ENCODE peak calls at places on chromosomes 6 and 20, in seven cellular contexts. M is uterus, K is PC-3, Q is mammary epithelial cell, N is lower lobe of right lung, I is Peyer's patch, Y is cardiac muscle cell. C is an unnamed sample. For H3K4me1, the result is how much of the 10 kb centered on the place peaks cover.

GRCh38 chr6:126123226-126123625 is 136.9 kb downstream of the TRMT11 start:
- DNase-seq in M (no peak), K (no peak), Q (no peak), N (no peak), I (no peak), Y (peak), C (no peak)

GRCh38 chr6:91340998-91341397 is 754.1 kb upstream of the MAP3K7 start:
- DNase-seq in M (no peak), K (no peak), Q (no peak), N (no peak), I (no peak), Y (no peak), C (no peak)

GRCh38 chr20:57048027-57048869 is 218.2 kb downstream of the BMP7 start:
- DNase-seq in M (no peak), K (peak), Q (peak), N (no peak), I (peak), Y (peak), C (peak)

GRCh38 chr6:156795825-156796224 is 18.6 kb downstream of the ARID1B start:
- DNase-seq in M (no peak), K (no peak), Q (peak), N (no peak), I (no peak), Y (no peak), C (no peak)

GRCh38 chr6:89081423-89082322 is 1.1 kb downstream of the PNRC1 start:
- DNase-seq in M (peak), K (peak), Q (peak), N (peak), I (peak), Y (peak), C (peak)

GRCh38 chr6:151052021-151052646 is 186.6 kb downstream of the MTHFD1L start:
- DNase-seq in M (no peak), K (peak), Q (peak), N (no peak), I (no peak), Y (no peak), C (no peak)

GRCh38 chr20:39861381-39861780 is 827.7 kb downstream of the MAFB start:
- DNase-seq in M (no peak), K (no peak), Q (no peak), N (no peak), I (no peak), Y (no peak), C (no peak)

GRCh38 chr20:57330998-57331397 is 1.4 kb downstream of the SPO11 start:
- DNase-seq in M (no peak), K (no peak), Q (no peak), N (no peak), I (no peak), Y (peak), C (peak)

GRCh38 chr6:170040115-170040500 is 250.8 kb downstream of the DLL1 start:
- DNase-seq in M (peak), K (no peak), Q (no peak), N (no peak), I (peak), Y (no peak), C (no peak)

GRCh38 chr6:125853168-125853567 is 62.4 kb downstream of the NCOA7 start:
- DNase-seq in M (no peak), K (no peak), Q (no peak), N (no peak), I (no peak), Y (no peak), C (no peak)

GRCh38 chr20:53085720-53086119 is 113.6 kb downstream of the TSHZ2 start:
- DNase-seq in M (no peak), K (no peak), Q (no peak), N (no peak), I (no peak), Y (no peak), C (no peak)

GRCh38 chr6:169926617-169927417 is 175.4 kb downstream of the ERMARD start:
- DNase-seq in M (no peak), K (no peak), Q (no peak), N (no peak), I (peak), Y (no peak), C (no peak)

GRCh38 chr6:26202201-26202611 is 115.0 kb downstream of the HFE start:
- DNase-seq in M (no peak), K (no peak), Q (no peak), N (no peak), I (no peak), Y (no peak), C (no peak)
- H3K4me1 ChIP-seq in M (under half), K (under half), Q (under half), N (under half), I (under half), Y (under half), C (under half)

DNA sequence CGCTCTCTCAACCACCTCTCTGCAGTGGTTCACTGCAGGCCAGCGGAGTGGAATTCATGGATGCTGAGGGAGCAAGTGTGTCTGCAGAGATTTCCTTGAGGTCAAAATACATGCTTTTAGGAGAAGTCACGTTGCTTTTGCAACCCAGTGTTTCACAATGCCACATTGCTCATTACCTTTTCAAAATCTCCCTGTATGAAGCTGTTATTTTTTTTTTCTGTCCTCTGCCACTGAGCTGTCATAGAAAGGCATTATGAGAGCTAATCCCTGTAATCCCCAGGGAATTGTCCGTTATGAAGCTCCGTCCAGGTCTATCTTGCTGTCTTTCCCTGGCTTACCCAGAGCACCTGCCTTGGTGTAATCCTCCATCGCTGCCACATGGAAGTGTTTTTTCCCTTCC is 60.5 kb upstream of the SLC22A23 start:
- DNase-seq in M (no peak), K (peak), Q (peak), N (no peak), I (no peak), Y (peak), C (no peak)
- TF ChIP-seq CTCF in M (no peak), K (no peak), Q (no peak), N (no peak), I (no peak), Y (no peak), C (no peak)

GRCh38 chr20:19977373-19977770 is 39.8 kb upstream of the NAA20 start:
- DNase-seq in M (no peak), K (peak), Q (no peak), N (no peak), I (no peak), Y (no peak), C (no peak)

GRCh38 chr20:19975901-19976300 is 41.3 kb upstream of the NAA20 start:
- DNase-seq in M (no peak), K (peak), Q (peak), N (no peak), I (no peak), Y (peak), C (peak)

GRCh38 chr20:19976595-19977372 is 40.4 kb upstream of the NAA20 start:
- DNase-seq in M (peak), K (peak), Q (peak), N (peak), I (no peak), Y (peak), C (peak)

GRCh38 chr20:19981091-19981490 is 36.1 kb upstream of the NAA20 start:
- DNase-seq in M (no peak), K (peak), Q (peak), N (no peak), I (no peak), Y (peak), C (no peak)

GRCh38 chr20:19978511-19979210 is 38.5 kb upstream of the NAA20 start:
- DNase-seq in M (no peak), K (no peak), Q (no peak), N (no peak), I (no peak), Y (no peak), C (peak)
- H3K4me3 ChIP-seq in M (no peak), K (peak), Q (peak), N (peak), I (no peak), Y (no peak), C (no peak)

GRCh38 chr6:3905853-3906190 is 56.6 kb downstream of the FAM50B start:
- DNase-seq in M (no peak), K (no peak), Q (no peak), N (no peak), I (no peak), Y (peak), C (no peak)

GRCh38 chr6:3908961-3909360 is 59.8 kb downstream of the FAM50B start:
- DNase-seq in M (no peak), K (no peak), Q (no peak), N (no peak), I (peak), Y (no peak), C (no peak)

GRCh38 chr6:3906191-3907019 is 57.2 kb downstream of the FAM50B start:
- DNase-seq in M (no peak), K (no peak), Q (no peak), N (no peak), I (peak), Y (no peak), C (no peak)

GRCh38 chr6:3910264-3910663 is 61.1 kb downstream of the FAM50B start:
- DNase-seq in M (peak), K (no peak), Q (no peak), N (no peak), I (peak), Y (no peak), C (no peak)

DNA sequence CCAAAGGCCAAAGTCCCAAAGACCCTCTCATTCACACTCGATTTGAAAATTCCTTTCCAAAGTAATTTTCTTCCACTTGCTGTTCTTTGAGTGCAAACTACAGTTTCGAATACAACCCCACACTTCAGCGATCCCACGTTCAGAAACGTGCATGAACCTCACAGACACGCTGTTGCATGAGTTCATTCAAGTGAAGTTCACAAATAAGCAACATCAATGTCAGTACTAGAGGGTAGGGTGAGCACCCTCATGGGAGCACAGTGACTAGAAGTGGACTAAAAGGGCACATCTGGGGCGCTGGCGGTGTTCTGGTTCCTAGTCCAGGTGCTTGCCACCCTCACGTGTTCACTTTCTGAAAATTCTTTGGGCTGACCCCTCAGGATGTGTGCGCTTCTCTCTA is 59.0 kb downstream of the FAM50B start:
- DNase-seq in M (no peak), K (no peak), Q (no peak), N (no peak), I (peak), Y (no peak), C (no peak)
- H3K4me1 ChIP-seq in M (under half), K (under half), Q (under half), N (under half), I (under half), Y (under half), C (under half)

GRCh38 chr6:162198925-162199324 is 528.6 kb downstream of the PRKN start:
- DNase-seq in M (no peak), K (no peak), Q (no peak), N (no peak), I (no peak), Y (no peak), C (no peak)
- TF ChIP-seq CTCF in M (no peak), K (no peak), Q (no peak), N (no peak), I (no peak), Y (no peak), C (no peak)

DNA sequence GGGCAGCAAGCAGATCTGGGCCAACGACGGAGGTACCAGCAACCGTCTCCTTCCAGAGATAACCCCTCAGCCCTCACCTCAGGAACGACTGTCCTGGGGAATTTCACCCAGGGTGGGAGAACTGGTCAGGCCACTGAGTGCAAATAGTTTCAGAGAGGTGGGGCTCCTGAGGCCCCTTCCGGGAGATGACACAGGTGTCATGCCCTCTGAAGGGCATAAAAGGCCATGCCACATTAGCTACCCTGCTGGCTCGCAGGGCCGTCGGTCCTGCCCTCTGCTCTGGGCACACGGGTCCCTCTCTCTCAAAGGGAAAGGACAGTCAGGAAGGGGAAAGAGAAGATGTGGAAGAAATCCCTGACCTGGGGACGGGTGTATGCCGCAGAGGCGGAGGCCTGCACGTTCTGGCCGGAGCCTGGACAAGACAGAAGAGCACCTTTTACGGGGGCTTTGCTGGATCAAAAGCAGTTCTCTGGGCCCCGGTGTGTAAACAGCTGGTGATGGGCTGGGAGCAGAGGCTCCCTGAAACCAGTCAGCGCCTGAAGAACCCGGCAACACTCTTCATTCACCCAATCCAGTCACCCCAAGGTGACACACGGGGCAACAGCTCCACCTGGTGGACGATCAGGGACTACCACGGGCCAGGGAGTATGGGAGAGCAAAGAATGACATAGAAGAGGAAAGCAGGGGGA is 6.4 kb upstream of the TAF8 start:
- DNase-seq in M (peak), K (peak), Q (peak), N (peak), I (peak), Y (peak), C (peak)
- H3K4me3 ChIP-seq in M (no peak), K (no peak), Q (no peak), N (peak), I (peak), Y (no peak), C (no peak)

GRCh38 chr20:46875059-46875458 is 19.6 kb upstream of the EYA2 start:
- DNase-seq in M (no peak), K (peak), Q (no peak), N (no peak), I (no peak), Y (no peak), C (no peak)
- H3K4me1 ChIP-seq in M (under half), K (under half), Q (under half), N (under half), I (under half), Y (under half), C (under half)

DNA sequence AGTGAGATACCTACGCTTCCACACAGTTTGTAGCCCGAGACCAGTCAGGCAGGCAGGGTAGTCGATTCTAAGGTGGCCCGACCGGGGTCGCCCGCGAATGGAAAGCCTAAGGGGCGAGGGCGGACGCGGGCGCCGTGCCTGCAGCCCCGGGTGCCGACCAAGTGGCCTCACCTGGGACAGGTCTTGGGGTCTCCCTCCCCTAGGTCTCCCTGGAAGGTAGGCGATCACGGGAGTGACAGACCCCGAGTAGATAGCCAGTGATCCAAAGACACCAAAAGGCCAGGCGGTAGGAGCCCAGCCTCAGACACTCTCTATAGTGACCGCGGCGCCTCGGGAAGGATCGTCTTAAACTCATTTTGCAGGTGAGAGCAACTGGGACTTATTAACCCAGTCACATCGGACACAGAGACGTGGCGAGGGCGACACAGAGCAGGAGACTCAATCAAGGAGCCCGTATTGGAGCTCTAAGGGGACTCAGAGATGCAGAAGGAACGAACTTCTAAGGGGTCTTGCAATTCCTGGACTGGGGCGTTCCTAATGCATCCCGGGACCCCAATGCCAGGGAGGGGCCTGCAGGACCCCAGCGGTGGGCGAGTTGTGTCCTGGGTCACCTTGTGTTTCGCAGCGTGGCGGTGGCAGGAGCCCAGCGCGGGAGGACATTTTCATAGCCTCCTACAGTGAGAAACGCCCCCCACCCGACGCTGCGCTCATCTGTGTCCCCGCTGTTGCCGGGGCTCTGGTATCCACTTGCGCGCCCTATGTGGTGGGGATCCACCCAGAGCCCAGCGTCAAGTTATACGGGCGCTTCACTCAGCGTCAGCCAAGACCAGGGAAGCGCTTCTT is 2.1 kb upstream of the VSX1 start:
- DNase-seq in M (no peak), K (no peak), Q (no peak), N (no peak), I (no peak), Y (no peak), C (no peak)
- TF ChIP-seq CTCF in M (no peak), K (no peak), Q (no peak), N (peak), I (no peak), Y (no peak), C (no peak)

GRCh38 chr20:4817230-4817671 is 95.5 kb downstream of the PRND start:
- DNase-seq in M (no peak), K (peak), Q (no peak), N (no peak), I (no peak), Y (no peak), C (no peak)

GRCh38 chr20:4819901-4820300 is 98.2 kb downstream of the PRND start:
- DNase-seq in M (no peak), K (no peak), Q (no peak), N (no peak), I (no peak), Y (no peak), C (no peak)

GRCh38 chr20:4821590-4821989 is 99.9 kb downstream of the PRND start:
- DNase-seq in M (no peak), K (no peak), Q (no peak), N (no peak), I (no peak), Y (no peak), C (no peak)

GRCh38 chr20:4815618-4816017 is 93.9 kb downstream of the PRND start:
- DNase-seq in M (no peak), K (no peak), Q (no peak), N (no peak), I (no peak), Y (no peak), C (no peak)

DNA sequence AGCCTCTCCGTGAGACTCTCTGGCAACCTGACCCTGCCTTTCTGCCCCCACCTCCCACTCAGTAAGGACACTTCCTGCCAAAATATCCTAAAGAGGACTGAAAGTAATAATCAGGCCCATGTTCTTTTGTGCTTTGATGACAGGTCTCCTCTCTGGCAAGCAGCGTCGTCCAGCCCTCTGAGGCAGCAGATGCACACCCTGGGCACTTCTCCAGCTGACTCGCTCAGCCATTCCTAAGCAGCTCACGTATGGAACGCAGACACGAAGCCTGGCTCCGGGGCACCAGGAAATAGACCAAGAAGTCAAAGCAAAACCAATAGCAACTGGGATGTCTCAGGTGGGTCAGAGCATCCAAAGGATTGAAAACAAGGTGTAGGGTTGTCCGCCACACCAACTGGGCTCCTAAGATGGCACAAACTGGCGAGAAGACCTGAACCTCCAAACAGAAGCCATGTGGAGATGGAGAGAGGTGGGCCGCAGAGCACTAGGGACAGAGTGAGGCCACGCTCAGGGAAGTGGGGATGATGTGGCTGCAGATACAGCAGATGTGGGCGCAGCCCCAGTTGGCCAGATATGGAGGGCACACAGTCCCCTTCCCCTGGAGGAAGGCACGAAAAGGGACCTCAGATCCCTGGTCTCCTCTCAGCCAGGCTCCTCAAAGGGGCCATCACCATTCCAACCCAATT is 99.3 kb downstream of the PRND start:
- DNase-seq in M (peak), K (peak), Q (peak), N (no peak), I (no peak), Y (peak), C (peak)
- H3K4me3 ChIP-seq in M (no peak), K (no peak), Q (no peak), N (peak), I (no peak), Y (no peak), C (no peak)